ENCODE peak calls at places on chromosomes 13 and 19, in nine cellular contexts. V is GM23248, G is Peyer's patch, W is spleen, P is body of pancreas, L is left ventricle myocardium inferior, M is cardiac muscle cell, R is GM23338, Y is WERI-Rb-1. K is an unnamed sample. For H3K36me3, the result is how much of the 10 kb centered on the place peaks cover.

GRCh38 chr13:72698164-72698563 is 29.3 kb downstream of the MZT1 start:
- DNase-seq in G (no peak), V (peak), P (no peak), W (no peak), L (no peak), M (no peak), R (no peak), Y (no peak), K (no peak)

GRCh38 chr19:1760020-1760419 is 6.7 kb downstream of the ONECUT3 start:
- DNase-seq in P (no peak), L (no peak), W (no peak), R (no peak), Y (no peak), G (no peak), M (no peak), V (no peak), K (no peak)

GRCh38 chr19:8580710-8581281 is 3.6 kb upstream of the MYO1F start:
- DNase-seq in P (peak), M (peak), G (peak), L (peak), R (peak), Y (peak), W (peak), V (peak), K (peak)

GRCh38 chr19:19138110-19138981 is at the start of gene TMEM161A:
- DNase-seq in G (peak), M (peak), Y (peak), P (peak), W (peak), R (peak), L (peak), V (peak), K (peak)

GRCh38 chr19:18776288-18776594 is 14.9 kb downstream of the COMP start:
- DNase-seq in G (no peak), P (no peak), R (no peak), V (peak), W (no peak), Y (no peak), M (peak), L (no peak), K (no peak)

GRCh38 chr19:1063030-1063908 is 3.7 kb upstream of the ARHGAP45 start:
- DNase-seq in M (no peak), W (peak), R (peak), Y (peak), G (no peak), V (peak), P (no peak), L (no peak), K (peak)

GRCh38 chr13:79679334-79679733 is 198.4 kb downstream of the NDFIP2 start:
- DNase-seq in Y (peak), P (peak), R (peak), V (peak), M (peak), W (no peak), G (peak), L (peak), K (peak)

GRCh38 chr13:79799049-79799448 is 318.1 kb downstream of the NDFIP2 start:
- DNase-seq in Y (no peak), W (no peak), L (no peak), R (no peak), P (no peak), G (no peak), V (no peak), M (no peak), K (no peak)

GRCh38 chr13:80265348-80265747 is 75.6 kb downstream of the SPRY2 start:
- DNase-seq in V (no peak), M (no peak), G (no peak), Y (no peak), P (no peak), W (no peak), L (no peak), R (no peak), K (no peak)

GRCh38 chr19:3450796-3451411 is 29.4 kb downstream of the SMIM24 start:
- DNase-seq in V (peak), M (peak), W (no peak), R (no peak), Y (no peak), L (peak), G (no peak), P (no peak), K (peak)

GRCh38 chr13:59373341-59373740 is 790.4 kb downstream of the DIAPH3 start:
- DNase-seq in G (no peak), P (no peak), R (no peak), Y (no peak), M (peak), L (no peak), V (no peak), W (no peak), K (no peak)

GRCh38 chr13:108268713-108269112 is 805 bp upstream of the TNFSF13B start:
- DNase-seq in R (no peak), L (no peak), G (no peak), Y (no peak), P (no peak), M (no peak), V (no peak), W (no peak), K (no peak)

GRCh38 chr13:102779426-102780159 is 6.0 kb upstream of the TEX30 start:
- DNase-seq in M (peak), P (no peak), R (no peak), W (no peak), G (no peak), Y (peak), L (no peak), V (no peak), K (no peak)

GRCh38 chr19:22438011-22438410 is 15.9 kb upstream of the ZNF98 start:
- DNase-seq in V (no peak), W (no peak), G (no peak), Y (no peak), P (no peak), L (no peak), M (no peak), R (no peak), K (no peak)

GRCh38 chr19:37954421-37954874 is 47.4 kb downstream of the SIPA1L3 start:
- DNase-seq in P (no peak), G (no peak), M (no peak), R (no peak), Y (peak), W (no peak), L (no peak), V (no peak), K (no peak)

GRCh38 chr19:32622002-32622401 is 41.0 kb downstream of the PDCD5 start:
- DNase-seq in W (no peak), L (no peak), Y (no peak), M (no peak), G (no peak), P (no peak), R (no peak), V (no peak), K (no peak)

GRCh38 chr19:8161135-8161646 is 11.8 kb upstream of the FBN3 start:
- DNase-seq in Y (peak), W (no peak), R (peak), M (peak), G (no peak), V (no peak), P (peak), L (no peak), K (no peak)

GRCh38 chr19:4707956-4708650 is 15.5 kb downstream of the DPP9 start:
- DNase-seq in M (peak), R (no peak), V (peak), L (peak), Y (no peak), W (no peak), P (peak), G (no peak), K (no peak)
- H3K36me3 ChIP-seq in M (under half), R (under half), V (under half), L (half or more), Y (half or more), W (under half), P (under half), G (half or more), K (half or more)

GRCh38 chr13:32496574-32497160 is 41.9 kb downstream of the N4BP2L2 start:
- DNase-seq in Y (no peak), L (no peak), W (no peak), R (no peak), G (no peak), V (peak), P (no peak), M (peak), K (no peak)

GRCh38 chr13:32495429-32495828 is 43.2 kb downstream of the N4BP2L2 start:
- DNase-seq in R (no peak), L (no peak), Y (no peak), P (no peak), M (no peak), W (peak), V (no peak), G (no peak), K (no peak)

GRCh38 chr13:32495841-32496240 is 42.8 kb downstream of the N4BP2L2 start:
- DNase-seq in L (no peak), G (no peak), W (no peak), P (no peak), Y (no peak), R (no peak), V (no peak), M (no peak), K (no peak)

GRCh38 chr13:32491028-32491427 is 47.6 kb downstream of the N4BP2L2 start:
- DNase-seq in L (no peak), W (no peak), Y (no peak), V (no peak), P (no peak), R (no peak), G (no peak), M (no peak), K (no peak)
- H3K27ac ChIP-seq in L (no peak), W (no peak), Y (no peak), V (no peak), P (no peak), R (peak), G (no peak), M (no peak), K (no peak)

GRCh38 chr19:49925486-49925885 is 3.5 kb upstream of the ATF5 start:
- DNase-seq in L (no peak), G (no peak), W (no peak), P (no peak), M (no peak), Y (no peak), V (no peak), R (no peak), K (no peak)
- H3K36me3 ChIP-seq in L (half or more), G (under half), W (under half), P (under half), M (under half), Y (half or more), V (under half), R (under half), K (half or more)

GRCh38 chr19:4816388-4817165 is 14.9 kb downstream of the TICAM1 start:
- DNase-seq in V (no peak), R (no peak), M (no peak), P (no peak), L (no peak), W (no peak), Y (no peak), G (no peak), K (peak)
- H3K27ac ChIP-seq in V (no peak), R (no peak), M (no peak), P (no peak), L (no peak), W (no peak), Y (peak), G (no peak), K (peak)

DNA sequence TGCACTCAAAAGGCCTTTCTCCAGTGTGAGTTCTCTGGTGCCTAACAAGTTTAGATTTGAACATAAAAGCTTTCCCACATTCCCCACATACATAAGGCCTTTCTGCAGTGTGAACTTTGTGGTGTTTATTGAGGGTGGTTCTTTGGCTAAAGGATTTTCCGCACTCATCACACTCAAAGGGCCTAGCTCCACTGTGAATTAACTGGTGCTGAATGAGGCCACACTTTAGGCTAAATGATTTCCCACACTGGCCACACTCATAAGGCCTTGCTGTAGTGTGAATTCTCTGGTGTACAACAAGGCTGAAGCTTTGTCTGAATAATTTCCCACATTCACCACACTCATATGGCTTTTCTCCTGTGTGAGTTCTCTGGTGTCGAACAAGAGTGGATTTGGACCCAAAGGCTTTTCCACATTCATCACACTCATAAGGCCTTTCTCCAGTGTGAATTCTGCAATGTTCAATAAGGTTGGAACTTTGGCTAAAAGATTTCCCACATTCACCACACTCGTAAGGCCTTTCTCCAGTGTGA is 6.2 kb downstream of the ZNF416 start:
- DNase-seq in W (no peak), V (no peak), M (no peak), G (no peak), R (no peak), L (no peak), P (no peak), Y (no peak), K (no peak)
- H3K36me3 ChIP-seq in W (under half), V (half or more), M (under half), G (under half), R (half or more), L (half or more), P (under half), Y (half or more), K (half or more)